ENCODE peak calls at places on chromosome 15, in ten cellular contexts. G, Y, C, F, Z, P, K, M, A and N are unnamed samples. For H3K9me3, the result is how much of the 10 kb centered on the place peaks cover.

GRCh38 chr15:48393650-48394049 is 62.4 kb downstream of the DUT start:
- DNase-seq in G (no peak), Y (no peak), C (no peak), F (no peak), Z (no peak), P (peak), K (no peak), M (no peak), A (no peak), N (peak)

GRCh38 chr15:80710635-80711553 is 15.8 kb downstream of the ABHD17C start:
- DNase-seq in G (no peak), Y (no peak), C (no peak), F (no peak), Z (no peak), P (no peak), K (no peak), M (no peak), A (no peak), N (no peak)

GRCh38 chr15:80801891-80802680 is 22.9 kb downstream of the CEMIP start:
- DNase-seq in G (no peak), Y (no peak), C (peak), F (no peak), Z (no peak), P (no peak), K (no peak), M (no peak), A (no peak), N (peak)

GRCh38 chr15:73493936-73494335 is 51.0 kb downstream of the REC114 start:
- DNase-seq in G (no peak), Y (no peak), C (no peak), F (no peak), Z (no peak), P (no peak), K (no peak), M (no peak), A (no peak), N (no peak)

GRCh38 chr15:69143756-69144436 is 16.5 kb upstream of the GLCE start:
- DNase-seq in G (no peak), Y (no peak), C (no peak), F (no peak), Z (no peak), P (no peak), K (no peak), M (no peak), A (no peak), N (no peak)

GRCh38 chr15:62068787-62069170 is 2.0 kb downstream of the C2CD4A start:
- DNase-seq in G (no peak), Y (peak), C (no peak), F (no peak), Z (no peak), P (no peak), K (no peak), M (no peak), A (no peak), N (no peak)

GRCh38 chr15:59751552-59752413 is 62.7 kb upstream of the BNIP2 start:
- DNase-seq in G (no peak), Y (no peak), C (no peak), F (peak), Z (no peak), P (no peak), K (no peak), M (peak), A (no peak), N (no peak)

GRCh38 chr15:73515520-73515919 is 72.6 kb downstream of the REC114 start:
- DNase-seq in G (no peak), Y (no peak), C (no peak), F (no peak), Z (no peak), P (no peak), K (no peak), M (no peak), A (no peak), N (no peak)

GRCh38 chr15:68051907-68052306 is 2.2 kb upstream of the PIAS1 start:
- DNase-seq in G (no peak), Y (no peak), C (no peak), F (no peak), Z (no peak), P (no peak), K (no peak), M (no peak), A (no peak), N (no peak)

GRCh38 chr15:46996331-46996730 is 721.0 kb upstream of the SEMA6D start:
- DNase-seq in G (no peak), Y (no peak), C (no peak), F (no peak), Z (no peak), P (no peak), K (no peak), M (no peak), A (no peak), N (no peak)

GRCh38 chr15:99315636-99316035 is 64.4 kb downstream of the LRRC28 start:
- DNase-seq in G (no peak), Y (no peak), C (no peak), F (no peak), Z (no peak), P (no peak), K (no peak), M (no peak), A (no peak), N (no peak)

GRCh38 chr15:36914962-36915808 is 185.2 kb downstream of the MEIS2 start:
- DNase-seq in G (no peak), Y (no peak), C (no peak), F (no peak), Z (no peak), P (no peak), K (no peak), M (no peak), A (no peak), N (no peak)

GRCh38 chr15:96326551-96327154 is 3.8 kb upstream of the NR2F2 start:
- DNase-seq in G (peak), Y (no peak), C (no peak), F (no peak), Z (no peak), P (peak), K (no peak), M (no peak), A (peak), N (peak)
- TF ChIP-seq POLR2AphosphoS5 in G (peak), Y (no peak), C (no peak), F (no peak), Z (no peak), P (peak), K (no peak), M (peak), A (no peak), N (no peak)

DNA sequence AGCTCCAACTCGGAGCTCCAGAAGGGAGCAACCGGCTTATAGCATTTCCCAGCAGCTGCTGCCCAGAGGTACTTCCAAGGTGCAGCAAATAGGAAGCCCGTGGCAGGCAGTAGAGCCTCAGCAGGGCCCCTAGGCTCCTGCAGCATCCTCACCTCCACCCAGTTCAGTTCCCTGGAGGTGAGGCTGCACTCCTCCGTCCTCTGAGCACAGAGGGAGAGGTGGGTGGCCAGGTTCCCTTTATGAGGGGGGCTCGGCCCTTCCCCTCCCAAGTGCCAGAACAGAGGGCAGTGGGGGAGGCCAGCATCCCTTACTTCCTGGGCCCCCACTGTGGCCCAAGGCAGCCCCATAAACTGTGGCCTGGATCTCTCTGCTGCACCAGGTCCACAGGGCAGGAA is 150.2 kb downstream of the ATP10A start:
- DNase-seq in G (peak), Y (no peak), C (no peak), F (no peak), Z (no peak), P (no peak), K (no peak), M (no peak), A (no peak), N (no peak)
- H3K9me3 ChIP-seq in G (under half), Y (under half), C (under half), F (under half), Z (under half), P (under half), K (under half), M (under half), A (under half), N (under half)

DNA sequence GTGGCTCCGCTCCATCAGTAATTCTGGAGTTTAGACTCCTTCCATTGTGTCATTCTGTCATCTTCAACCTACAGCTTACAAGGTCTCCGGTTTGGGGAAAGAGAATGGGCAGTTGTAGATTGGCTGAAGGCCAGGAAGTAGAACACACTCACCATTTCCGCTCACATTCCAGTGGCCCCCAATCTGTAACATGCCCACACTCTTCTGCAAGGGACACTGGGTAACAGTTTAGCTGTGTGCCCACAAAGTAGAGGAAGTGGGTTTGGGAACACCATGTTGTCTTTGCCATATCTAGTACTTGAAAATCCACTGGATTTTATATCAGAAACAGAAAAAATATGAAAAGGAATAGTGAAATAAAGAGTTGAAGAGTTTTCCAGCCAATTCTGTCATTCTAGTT is 153.5 kb downstream of the SV2B start:
- DNase-seq in G (no peak), Y (no peak), C (no peak), F (no peak), Z (no peak), P (no peak), K (no peak), M (no peak), A (no peak), N (no peak)
- TF ChIP-seq EP300 in G (no peak), Y (no peak), C (no peak), F (no peak), Z (no peak), P (no peak), K (no peak), M (no peak), A (no peak), N (no peak)

GRCh38 chr15:40762919-40763800 is 708 bp upstream of the GCHFR start:
- DNase-seq in G (peak), Y (peak), C (peak), F (peak), Z (no peak), P (peak), K (peak), M (no peak), A (peak), N (peak)
- TF ChIP-seq POLR2AphosphoS5 in G (no peak), Y (no peak), C (no peak), F (no peak), Z (no peak), P (no peak), K (no peak), M (no peak), A (no peak), N (no peak)

DNA sequence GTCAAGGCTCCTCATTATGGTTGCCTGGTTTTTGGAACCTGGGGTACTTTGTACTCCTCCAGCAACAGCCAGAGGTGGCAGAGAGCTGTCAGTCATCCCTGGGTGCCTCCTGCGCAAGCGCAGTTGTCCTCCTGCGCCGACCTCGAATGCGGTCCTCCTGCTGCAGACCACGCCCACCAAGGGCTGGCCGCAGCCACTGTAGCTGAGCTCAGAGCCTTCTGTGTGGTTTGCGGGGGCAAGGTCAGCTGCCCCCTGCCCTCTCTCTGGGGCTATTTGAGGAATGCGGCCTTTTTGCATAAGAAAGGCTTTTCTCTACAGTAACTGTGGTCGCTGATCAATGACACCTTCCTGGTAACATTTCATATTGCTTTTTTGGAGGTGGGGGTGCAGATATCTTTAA is 131.3 kb upstream of the SNRPN start:
- DNase-seq in G (no peak), Y (peak), C (no peak), F (no peak), Z (no peak), P (no peak), K (peak), M (no peak), A (peak), N (no peak)
- H3K9me3 ChIP-seq in G (under half), Y (under half), C (under half), F (half or more), Z (under half), P (under half), K (under half), M (under half), A (under half), N (under half)